ENCODE peak calls at places on chromosomes 16 and 17, in ten cellular contexts. A, D, S, V, R, W, O, I, T and Z are unnamed samples.

GRCh38 chr17:927611-928461 is 51.7 kb downstream of the NXN start:
- DNase-seq in A (peak; percentile 83), D (peak; percentile 44), S (no peak), V (peak; percentile 85), R (no peak), W (no peak), O (peak; percentile 82), I (no peak), T (no peak), Z (no peak)

GRCh38 chr17:7084058-7084457 is 4.0 kb upstream of the CLEC10A start:
- DNase-seq in A (no peak), D (no peak), S (no peak), V (no peak), R (no peak), W (no peak), O (no peak), I (no peak), T (no peak), Z (no peak)

GRCh38 chr16:65745-66144 is 6.7 kb downstream of the RHBDF1 start:
- DNase-seq in A (peak; percentile 80), D (peak; percentile 91), S (peak; percentile 86), V (peak; percentile 57), R (peak; percentile 96), W (peak; percentile 56), O (peak; percentile 90), I (no peak), T (peak; percentile 84), Z (no peak)

GRCh38 chr17:57357830-57358426 is 101.6 kb downstream of the MSI2 start:
- DNase-seq in A (peak; percentile 55), D (no peak), S (peak; percentile 33), V (no peak), R (no peak), W (no peak), O (no peak), I (peak; percentile 87), T (no peak), Z (no peak)

GRCh38 chr17:18138065-18138749 is 29.7 kb downstream of the MYO15A start:
- DNase-seq in A (no peak), D (no peak), S (no peak), V (no peak), R (no peak), W (peak; percentile 56), O (no peak), I (no peak), T (no peak), Z (no peak)

GRCh38 chr16:502179-502943 is 25.2 kb upstream of the CAPN15 start:
- DNase-seq in A (no peak), D (no peak), S (peak; percentile 80), V (no peak), R (no peak), W (peak; percentile 86), O (no peak), I (no peak), T (no peak), Z (no peak)

GRCh38 chr16:66927918-66928649 is 2.7 kb upstream of the RRAD start:
- DNase-seq in A (no peak), D (no peak), S (no peak), V (no peak), R (no peak), W (no peak), O (no peak), I (no peak), T (no peak), Z (no peak)

GRCh38 chr17:17239832-17240231 is 2.9 kb upstream of the FLCN start:
- DNase-seq in A (no peak), D (no peak), S (no peak), V (no peak), R (no peak), W (no peak), O (no peak), I (no peak), T (peak; percentile 34), Z (no peak)

GRCh38 chr17:19410101-19410500 is 931 bp upstream of the RNF112 start:
- DNase-seq in A (no peak), D (no peak), S (no peak), V (no peak), R (no peak), W (no peak), O (no peak), I (no peak), T (no peak), Z (no peak)

GRCh38 chr17:19407601-19408380 is 3.2 kb upstream of the RNF112 start:
- DNase-seq in A (no peak), D (peak; percentile 11), S (no peak), V (no peak), R (no peak), W (no peak), O (peak; percentile 53), I (no peak), T (no peak), Z (no peak)

GRCh38 chr17:19409066-19409465 is 2.0 kb upstream of the RNF112 start:
- DNase-seq in A (no peak), D (no peak), S (no peak), V (no peak), R (no peak), W (no peak), O (no peak), I (no peak), T (no peak), Z (no peak)

GRCh38 chr17:19410875-19411291 is at the start of gene RNF112:
- DNase-seq in A (no peak), D (no peak), S (no peak), V (no peak), R (no peak), W (no peak), O (no peak), I (no peak), T (no peak), Z (no peak)

DNA sequence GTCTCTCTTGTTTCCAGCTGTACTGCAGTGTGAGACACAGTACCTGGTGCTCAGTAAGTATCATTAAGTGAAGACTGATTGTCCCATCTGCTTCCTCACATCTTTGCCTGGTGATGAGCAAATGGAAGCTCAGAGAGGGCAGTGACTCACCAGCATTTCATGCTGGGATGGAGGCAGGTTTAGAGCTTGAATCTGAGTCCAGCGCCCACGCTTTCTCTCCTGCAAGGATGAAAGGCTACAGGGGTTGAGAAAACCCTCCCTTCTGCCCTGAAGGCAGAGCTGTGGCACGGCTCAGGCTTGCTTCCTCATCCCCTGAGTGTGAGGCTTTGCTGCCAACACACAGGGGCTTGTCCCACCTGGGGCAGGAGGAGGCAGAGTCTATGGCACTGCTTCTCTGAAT is 1.5 kb upstream of the RNF112 start:
- DNase-seq in A (no peak), D (no peak), S (no peak), V (no peak), R (no peak), W (no peak), O (no peak), I (no peak), T (no peak), Z (no peak)
- TF ChIP-seq POLR2AphosphoS5 in A (no peak), D (no peak), S (no peak), V (no peak), R (no peak), W (no peak), O (no peak), I (no peak), T (no peak), Z (no peak)

DNA sequence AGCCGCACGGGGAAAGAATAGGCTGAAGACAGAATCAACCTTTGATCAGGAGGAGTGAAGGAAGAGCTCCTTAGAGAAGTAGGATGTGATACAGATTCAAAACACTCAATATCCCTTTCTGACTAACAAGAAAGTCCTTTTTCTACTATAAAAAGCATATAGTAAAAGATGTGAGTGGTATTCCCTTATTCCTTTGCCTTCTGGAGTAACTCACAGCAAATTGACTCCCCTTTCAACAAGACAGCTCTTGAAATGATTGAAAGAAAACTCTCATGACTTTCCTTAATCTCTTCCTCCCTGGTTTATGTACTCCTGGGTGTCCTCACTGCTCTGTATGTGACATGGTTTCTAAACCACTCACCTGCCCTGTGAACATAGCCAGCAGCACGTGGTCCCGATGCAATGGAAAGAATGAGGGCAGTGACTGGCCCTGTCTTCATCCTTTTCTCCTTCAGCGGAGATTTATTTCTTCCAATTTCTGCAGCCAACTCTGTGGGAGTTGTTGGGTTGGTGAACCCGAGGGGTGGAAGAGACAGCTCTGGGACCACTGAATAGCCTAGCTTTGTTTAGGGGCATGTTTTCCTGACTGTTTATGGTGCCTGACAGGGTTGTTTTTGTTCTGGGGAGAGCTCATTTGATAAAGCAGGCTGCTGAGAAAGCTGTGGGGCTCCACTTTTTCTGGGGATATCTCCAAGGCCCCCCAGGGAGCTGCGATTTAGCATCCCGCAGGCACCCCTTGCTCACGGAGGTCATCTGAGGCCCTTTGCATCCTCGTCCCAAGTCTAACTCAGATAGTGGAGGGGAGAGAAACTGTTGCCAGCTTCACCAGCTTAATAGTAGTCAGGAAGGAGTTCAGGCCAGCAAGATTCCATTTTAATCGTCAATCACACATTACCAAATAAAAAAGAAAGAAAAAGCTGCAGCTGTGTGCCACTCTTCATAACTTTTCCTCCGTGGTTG is 46.7 kb downstream of the MAP2K6 start:
- DNase-seq in A (no peak), D (no peak), S (no peak), V (no peak), R (no peak), W (no peak), O (no peak), I (no peak), T (no peak), Z (no peak)
- H3K9me3 ChIP-seq in A (no peaks in the 10 kb centered on the region), D (no peaks in the 10 kb centered on the region), S (no peaks in the 10 kb centered on the region), V (no peaks in the 10 kb centered on the region), R (no peaks in the 10 kb centered on the region), W (no peaks in the 10 kb centered on the region), O (no peaks in the 10 kb centered on the region), I (no peaks in the 10 kb centered on the region), T (no peaks in the 10 kb centered on the region), Z (no peaks in the 10 kb centered on the region)

GRCh38 chr17:72976971-72977767 is 115.3 kb downstream of the SLC39A11 start:
- DNase-seq in A (no peak), D (peak; percentile 67), S (peak; percentile 23), V (no peak), R (no peak), W (no peak), O (peak; percentile 75), I (peak; percentile 38), T (peak; percentile 60), Z (no peak)
- TF ChIP-seq POLR2AphosphoS5 in A (no peak), D (peak; percentile 62), S (no peak), V (no peak), R (peak; percentile 14), W (no peak), O (no peak), I (no peak), T (no peak), Z (no peak)

GRCh38 chr17:22409160-22409751 is 716.9 kb downstream of the KCNJ18 start:
- DNase-seq in A (no peak), D (no peak), S (no peak), V (no peak), R (no peak), W (no peak), O (no peak), I (no peak), T (peak; percentile 11), Z (no peak)

GRCh38 chr17:22411185-22411784 is 719.0 kb downstream of the KCNJ18 start:
- DNase-seq in A (no peak), D (no peak), S (no peak), V (no peak), R (no peak), W (no peak), O (peak; percentile 63), I (no peak), T (no peak), Z (no peak)

DNA sequence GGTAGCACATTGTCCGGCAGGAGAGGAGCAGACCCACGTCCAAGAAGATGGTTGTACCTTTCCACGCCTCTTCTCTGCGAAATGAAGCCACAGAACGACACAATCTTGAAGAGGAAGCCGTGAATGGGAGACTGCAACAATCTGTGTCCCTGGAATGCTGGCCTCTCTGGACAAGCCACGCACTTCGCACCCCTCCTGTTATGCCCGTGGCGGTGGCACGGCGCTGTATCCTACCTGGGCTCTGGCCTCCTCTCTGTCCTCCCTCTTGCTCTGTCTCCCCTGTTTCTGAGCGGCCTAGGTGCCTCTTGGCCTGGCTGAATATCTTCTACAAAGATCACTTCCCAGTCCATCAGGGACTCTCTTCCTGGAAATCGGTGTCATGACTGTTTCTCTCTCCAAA is 717.8 kb downstream of the KCNJ18 start:
- DNase-seq in A (no peak), D (no peak), S (no peak), V (no peak), R (no peak), W (no peak), O (no peak), I (no peak), T (no peak), Z (no peak)
- H3K9me3 ChIP-seq in A (no peaks in the 10 kb centered on the region), D (peaks cover 52% of the 10 kb centered on the region), S (no peaks in the 10 kb centered on the region), V (no peaks in the 10 kb centered on the region), R (no peaks in the 10 kb centered on the region), W (no peaks in the 10 kb centered on the region), O (no peaks in the 10 kb centered on the region), I (no peaks in the 10 kb centered on the region), T (no peaks in the 10 kb centered on the region), Z (no peaks in the 10 kb centered on the region)